ENCODE peak calls at places on chromosomes 4 and X, in nine cellular contexts. I is H1, Z is tibial nerve, P is GM12892, W is uterus, U is heart left ventricle, R is endothelial cell of umbilical vein, E is upper lobe of left lung, V is GM12891. F is an unnamed sample.

GRCh38 chrX:86148024-86148511 is at the start of gene DACH2:
- DNase-seq in E (peak; percentile 88), R (peak; percentile 47), U (peak; percentile 76), V (no peak), W (peak; percentile 80), I (peak; percentile 71), P (peak; percentile 30), Z (peak; percentile 19), F (no peak)

GRCh38 chr4:94410678-94411206 is 41.0 kb upstream of the PDLIM5 start:
- DNase-seq in E (no peak), U (peak; percentile 71), I (no peak), P (no peak), W (peak; percentile 91), R (no peak), Z (peak; percentile 70), V (no peak), F (no peak)

GRCh38 chr4:127809173-127809800 is 27.2 kb downstream of the HSPA4L start:
- DNase-seq in I (no peak), Z (no peak), W (no peak), P (no peak), E (no peak), U (no peak), V (no peak), R (peak; percentile 21), F (no peak)

GRCh38 chr4:152651473-152652060 is 28.2 kb downstream of the TMEM154 start:
- DNase-seq in Z (no peak), I (no peak), U (no peak), E (no peak), V (no peak), W (no peak), P (no peak), R (no peak), F (no peak)

GRCh38 chr4:6782147-6782845 is at the start of gene KIAA0232:
- DNase-seq in E (peak; percentile 97), R (peak; percentile 84), W (peak; percentile 90), U (peak; percentile 97), Z (peak; percentile 83), V (peak; percentile 95), I (peak; percentile 91), P (peak; percentile 95), F (peak; percentile 67)

GRCh38 chr4:139815646-139816601 is 150.3 kb downstream of the MGST2 start:
- DNase-seq in I (peak; percentile 62), W (peak; percentile 86), Z (peak; percentile 40), E (no peak), U (no peak), R (peak; percentile 94), V (no peak), P (no peak), F (peak; percentile 14)

GRCh38 chr4:74473155-74473811 is 28.3 kb downstream of the AREG start:
- DNase-seq in W (no peak), V (no peak), Z (no peak), R (peak; percentile 84), P (no peak), E (no peak), I (no peak), U (no peak), F (no peak)

GRCh38 chr4:119284876-119285611 is 36.9 kb downstream of the FABP2 start:
- DNase-seq in I (no peak), U (no peak), Z (no peak), V (no peak), P (no peak), R (peak; percentile 64), W (no peak), E (no peak), F (no peak)

GRCh38 chr4:137394000-137394399 is 138.3 kb downstream of the PCDH18 start:
- DNase-seq in I (no peak), Z (no peak), V (no peak), R (peak; percentile 10), E (no peak), W (no peak), U (no peak), P (no peak), F (no peak)

GRCh38 chr4:41530741-41531140 is 7.2 kb upstream of the LIMCH1 start:
- DNase-seq in V (no peak), R (no peak), E (no peak), W (no peak), Z (no peak), P (no peak), U (no peak), I (no peak), F (no peak)

GRCh38 chr4:79662651-79663050 is 254.6 kb upstream of the GK2 start:
- DNase-seq in P (no peak), W (no peak), R (no peak), Z (no peak), U (no peak), E (no peak), V (no peak), I (no peak), F (no peak)

GRCh38 chr4:37978509-37978908 is 18.3 kb downstream of the PTTG2 start:
- DNase-seq in E (no peak), Z (no peak), U (no peak), V (no peak), W (no peak), P (no peak), R (no peak), I (no peak), F (no peak)

GRCh38 chrX:1592128-1592862 is 891 bp downstream of the AKAP17A start:
- DNase-seq in I (peak; percentile 49), E (no peak), P (peak; percentile 74), V (peak; percentile 71), W (no peak), U (no peak), R (peak; percentile 52), Z (no peak), F (no peak)

GRCh38 chrX:9464435-9465371 is at the start of gene TBL1X:
- DNase-seq in W (peak; percentile 41), P (peak; percentile 44), E (peak; percentile 91), R (peak; percentile 32), Z (peak; percentile 8), V (peak; percentile 32), U (peak; percentile 78), I (peak; percentile 52), F (no peak)

GRCh38 chr4:22385615-22386014 is 130.3 kb downstream of the ADGRA3 start:
- DNase-seq in W (no peak), P (no peak), E (no peak), U (no peak), R (peak; percentile 54), V (no peak), I (no peak), Z (no peak), F (peak; percentile 1)

GRCh38 chrX:40100537-40101429 is 3.0 kb upstream of the BCOR start:
- DNase-seq in E (no peak), I (no peak), Z (no peak), U (no peak), R (no peak), V (no peak), P (no peak), W (peak; percentile 60), F (no peak)

GRCh38 chrX:40097492-40098263 is at the start of gene BCOR:
- DNase-seq in V (no peak), E (peak; percentile 93), R (peak; percentile 51), U (peak; percentile 86), I (peak; percentile 63), P (peak; percentile 45), W (peak; percentile 76), Z (peak; percentile 46), F (no peak)

GRCh38 chrX:40098264-40099045 is 697 bp upstream of the BCOR start:
- DNase-seq in I (peak; percentile 52), V (no peak), E (peak; percentile 90), R (peak; percentile 40), Z (no peak), W (peak; percentile 45), U (peak; percentile 75), P (peak; percentile 39), F (no peak)

GRCh38 chrX:40100141-40100536 is 2.4 kb upstream of the BCOR start:
- DNase-seq in E (peak; percentile 82), R (no peak), W (peak; percentile 31), U (no peak), P (no peak), I (no peak), V (no peak), Z (no peak), F (no peak)

GRCh38 chrX:40099046-40099968 is 1.5 kb upstream of the BCOR start:
- DNase-seq in V (no peak), E (peak; percentile 89), Z (no peak), P (peak; percentile 44), W (peak; percentile 43), U (peak; percentile 77), R (no peak), I (peak; percentile 63), F (no peak)
- TF ChIP-seq POLR2A in V (no peak), E (no peak), Z (no peak), P (no peak), W (no peak), U (no peak), R (no peak), I (no peak), F (no peak)

GRCh38 chrX:38800981-38801845 is at the start of gene MID1IP1:
- DNase-seq in V (peak; percentile 53), P (no peak), E (peak; percentile 95), U (peak; percentile 92), W (peak; percentile 93), R (peak; percentile 91), Z (peak; percentile 80), I (peak; percentile 83), F (peak; percentile 28)
- TF ChIP-seq POLR2A in V (peak; percentile 61), P (no peak), E (peak; percentile 77), U (no peak), W (peak; percentile 50), R (peak; percentile 38), Z (peak; percentile 76), I (peak; percentile 47), F (peak; percentile 23)

GRCh38 chrX:81121513-81122363 is 80.0 kb downstream of the HMGN5 start:
- DNase-seq in R (peak; percentile 95), V (peak; percentile 32), W (peak; percentile 93), U (peak; percentile 91), P (peak; percentile 25), Z (peak; percentile 84), E (peak; percentile 92), I (peak; percentile 89), F (peak; percentile 53)
- TF ChIP-seq POLR2A in R (no peak), V (no peak), W (peak; percentile 16), U (no peak), P (no peak), Z (peak; percentile 47), E (no peak), I (no peak), F (no peak)

GRCh38 chr4:40511017-40511614 is 118.5 kb downstream of the RBM47 start:
- DNase-seq in W (no peak), P (no peak), V (no peak), U (no peak), E (no peak), R (no peak), Z (no peak), I (no peak), F (no peak)

GRCh38 chr4:40515398-40516293 is 114.0 kb downstream of the RBM47 start:
- DNase-seq in R (no peak), P (peak; percentile 50), V (peak; percentile 54), U (no peak), I (no peak), W (no peak), E (no peak), Z (no peak), F (peak; percentile 53)

GRCh38 chr4:40515037-40515397 is 114.6 kb downstream of the RBM47 start:
- DNase-seq in P (no peak), U (no peak), E (no peak), V (no peak), W (no peak), R (no peak), Z (no peak), I (no peak), F (no peak)

GRCh38 chr4:40516651-40517050 is 113.0 kb downstream of the RBM47 start:
- DNase-seq in V (no peak), P (no peak), W (no peak), Z (no peak), E (no peak), R (no peak), I (no peak), U (no peak), F (no peak)

GRCh38 chr4:40514409-40515025 is 115.1 kb downstream of the RBM47 start:
- DNase-seq in U (no peak), R (no peak), Z (no peak), V (no peak), W (no peak), I (no peak), E (no peak), P (no peak), F (no peak)
- TF ChIP-seq POLR2A in U (no peak), R (no peak), Z (no peak), V (no peak), W (no peak), I (no peak), E (no peak), P (no peak), F (no peak)

F was measured in H54.